ENCODE peak calls at places on chromosome 13, in six cellular contexts. Y is AG04450, I is progenitor cell of endocrine pancreas, Q is lower leg skin, G is fibroblast of pulmonary artery, F is kidney. R is an unnamed sample.

GRCh38 chr13:80195649-80196048 is 145.3 kb downstream of the SPRY2 start:
- DNase-seq in Y (no peak), I (no peak), Q (no peak), G (no peak), F (no peak), R (no peak)

GRCh38 chr13:48126944-48127814 is 32.3 kb upstream of the MED4 start:
- DNase-seq in Y (no peak), I (no peak), Q (no peak), G (peak; percentile 87), F (no peak), R (peak; percentile 66)

GRCh38 chr13:99280166-99280565 is 22.0 kb upstream of the GPR18 start:
- DNase-seq in Y (no peak), I (no peak), Q (no peak), G (peak; percentile 11), F (no peak), R (no peak)

GRCh38 chr13:79782541-79783216 is 301.7 kb downstream of the NDFIP2 start:
- DNase-seq in Y (peak; percentile 44), I (peak; percentile 42), Q (no peak), G (peak; percentile 87), F (peak; percentile 85), R (no peak)

GRCh38 chr13:49855930-49856329 is 63.4 kb upstream of the KPNA3 start:
- DNase-seq in Y (no peak), I (no peak), Q (no peak), G (no peak), F (no peak), R (no peak)

GRCh38 chr13:112170823-112171569 is 104.0 kb downstream of the SOX1 start:
- DNase-seq in Y (no peak), I (no peak), Q (no peak), G (no peak), F (no peak), R (no peak)

GRCh38 chr13:35630551-35631275 is 154.2 kb upstream of the MAB21L1 start:
- DNase-seq in Y (peak; percentile 16), I (no peak), Q (no peak), G (peak; percentile 67), F (no peak), R (peak; percentile 56)

GRCh38 chr13:49436890-49437289 is 7.0 kb downstream of the CAB39L start:
- DNase-seq in Y (no peak), I (no peak), Q (no peak), G (peak; percentile 70), F (no peak), R (no peak)

GRCh38 chr13:30303269-30303668 is 4.1 kb downstream of the KATNAL1 start:
- DNase-seq in Y (no peak), I (no peak), Q (no peak), G (no peak), F (no peak), R (no peak)

GRCh38 chr13:22235285-22235949 is 564.5 kb downstream of the FGF9 start:
- DNase-seq in Y (no peak), I (no peak), Q (no peak), G (no peak), F (no peak), R (no peak)

GRCh38 chr13:80040219-80040976 is 300.5 kb downstream of the SPRY2 start:
- DNase-seq in Y (peak; percentile 93), I (no peak), Q (no peak), G (peak; percentile 94), F (no peak), R (peak; percentile 86)

GRCh38 chr13:107376393-107377085 is 808.6 kb upstream of the ARGLU1 start:
- DNase-seq in Y (no peak), I (no peak), Q (no peak), G (no peak), F (no peak), R (no peak)

DNA sequence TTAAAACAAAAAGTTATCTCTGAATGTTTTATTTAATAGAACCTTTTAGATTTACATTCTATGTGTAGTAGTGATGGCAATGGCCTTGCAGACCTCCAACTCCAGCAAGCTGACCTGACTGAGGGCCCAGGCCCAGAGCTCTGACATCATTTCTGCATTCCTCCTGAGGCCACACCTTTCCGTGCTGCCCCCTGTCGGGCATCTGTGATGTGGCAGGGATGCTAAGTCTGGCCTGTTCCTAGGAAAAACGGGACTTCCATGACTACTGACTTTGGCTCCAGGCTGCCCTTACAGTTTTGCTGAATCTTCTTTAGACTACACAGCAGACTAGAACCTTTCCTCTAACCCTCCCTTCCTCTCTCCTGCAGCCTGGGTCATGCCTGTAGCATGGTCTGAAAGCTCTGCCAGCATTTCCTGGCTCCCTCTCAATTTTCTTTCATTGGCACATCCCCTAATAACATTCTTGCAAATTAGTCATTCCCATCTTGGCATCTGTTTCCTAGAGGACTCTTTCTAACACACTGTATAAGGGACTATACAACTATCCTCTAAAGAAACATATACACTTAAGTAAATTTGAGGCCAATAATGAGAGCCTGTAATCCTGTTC is 249.0 kb downstream of the GPC5 start:
- DNase-seq in Y (no peak), I (peak; percentile 10), Q (no peak), G (peak; percentile 7), F (peak; percentile 46), R (no peak)
- TF ChIP-seq CTCF in Y (peak; percentile 57), I (peak; percentile 58), Q (no peak), G (peak; percentile 40), F (no peak), R (peak; percentile 11)

DNA sequence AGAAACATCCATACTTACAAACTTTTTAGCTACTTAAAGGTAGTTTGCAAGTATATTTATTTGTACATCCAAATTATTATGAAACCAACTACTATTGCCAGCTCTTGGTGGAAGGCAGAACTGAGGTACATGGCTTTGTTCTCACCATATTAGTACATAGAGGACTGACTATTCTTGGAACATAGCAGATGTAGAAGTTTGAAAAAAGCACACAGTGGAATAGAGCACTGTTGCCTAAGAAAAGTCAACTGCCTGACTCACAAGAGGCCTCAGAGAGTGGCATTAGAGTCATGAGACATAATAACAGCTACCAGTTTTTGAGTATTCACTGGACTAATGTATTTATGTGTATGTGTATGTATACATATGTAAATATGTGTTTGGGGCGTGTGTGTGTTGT is 8.2 kb upstream of the PCDH20 start:
- DNase-seq in Y (no peak), I (no peak), Q (no peak), G (no peak), F (no peak), R (no peak)
- TF ChIP-seq CTCF in Y (no peak), I (no peak), Q (no peak), G (no peak), F (no peak), R (no peak)

GRCh38 chr13:40537146-40537895 is 129.1 kb downstream of the FOXO1 start:
- DNase-seq in Y (no peak), I (no peak), Q (no peak), G (no peak), F (no peak), R (no peak)

GRCh38 chr13:40535345-40535836 is 131.1 kb downstream of the FOXO1 start:
- DNase-seq in Y (no peak), I (no peak), Q (no peak), G (no peak), F (peak; percentile 76), R (no peak)

GRCh38 chr13:40533072-40533471 is 133.4 kb downstream of the FOXO1 start:
- DNase-seq in Y (no peak), I (no peak), Q (no peak), G (no peak), F (no peak), R (no peak)

GRCh38 chr13:40536443-40537113 is 129.9 kb downstream of the FOXO1 start:
- DNase-seq in Y (no peak), I (no peak), Q (no peak), G (no peak), F (no peak), R (no peak)

DNA sequence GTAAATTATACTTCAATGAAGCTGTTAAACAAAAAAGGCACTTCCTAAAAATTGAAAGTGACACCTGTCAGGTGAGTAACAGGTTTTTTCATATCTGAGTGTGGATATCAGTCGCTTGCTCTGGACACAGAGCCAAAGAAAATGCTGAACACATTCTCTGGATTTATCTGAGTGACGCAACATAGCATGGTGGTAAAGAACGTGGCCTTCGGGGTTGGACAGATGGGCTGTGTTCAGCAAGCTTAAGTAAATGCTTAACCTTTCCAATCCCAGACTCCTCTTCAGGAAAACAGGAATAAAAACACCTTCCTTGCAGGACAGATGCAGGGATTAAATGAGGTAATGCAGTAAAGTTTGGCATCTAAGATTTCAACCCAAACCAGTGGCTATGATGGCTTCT is 132.0 kb downstream of the FOXO1 start:
- DNase-seq in Y (no peak), I (no peak), Q (no peak), G (peak; percentile 26), F (no peak), R (no peak)
- TF ChIP-seq CTCF in Y (no peak), I (no peak), Q (no peak), G (no peak), F (no peak), R (no peak)

GRCh38 chr13:97240789-97241734 is 18.9 kb downstream of the MBNL2 start:
- DNase-seq in Y (no peak), I (no peak), Q (no peak), G (no peak), F (no peak), R (no peak)

GRCh38 chr13:97245011-97245410 is 22.9 kb downstream of the MBNL2 start:
- DNase-seq in Y (no peak), I (no peak), Q (no peak), G (no peak), F (no peak), R (no peak)

GRCh38 chr13:97241761-97242160 is 19.6 kb downstream of the MBNL2 start:
- DNase-seq in Y (no peak), I (no peak), Q (no peak), G (no peak), F (no peak), R (no peak)

GRCh38 chr13:97243915-97244820 is 22.0 kb downstream of the MBNL2 start:
- DNase-seq in Y (no peak), I (no peak), Q (no peak), G (no peak), F (no peak), R (no peak)

DNA sequence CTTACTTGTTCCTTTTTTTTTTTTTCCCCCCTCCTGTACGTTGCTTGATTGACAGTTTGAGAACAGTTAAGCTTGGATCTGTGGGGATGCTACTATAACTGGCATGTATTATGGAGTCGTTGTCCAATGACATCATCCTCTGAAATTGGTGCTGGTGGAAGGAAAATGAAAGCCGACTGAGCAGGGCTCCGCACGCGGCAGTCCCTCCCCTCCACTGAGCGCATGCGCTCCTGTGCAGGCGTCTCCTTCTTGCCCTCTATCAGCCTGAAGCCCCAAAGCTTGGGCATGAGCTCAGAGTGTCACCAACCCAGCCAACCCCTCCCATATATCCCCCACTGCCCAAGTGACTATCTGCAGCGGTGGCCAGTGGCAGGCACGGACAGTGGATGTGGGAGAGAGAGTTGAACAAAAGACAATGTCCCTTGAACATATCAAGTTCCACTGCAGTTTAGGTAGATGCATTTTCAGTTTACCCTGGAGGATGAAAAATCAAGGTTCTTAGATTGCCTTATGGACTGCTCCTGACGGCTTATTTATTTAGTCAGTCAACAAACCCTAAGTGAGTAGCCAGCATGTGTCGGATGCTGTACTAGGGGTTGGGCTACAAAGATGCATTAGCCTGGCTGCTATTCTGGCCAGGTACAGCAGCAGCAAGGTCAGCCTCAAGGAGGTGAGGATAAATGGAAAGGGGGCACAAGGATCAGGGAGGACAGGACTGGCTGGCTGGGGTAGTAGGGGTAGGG is 20.8 kb downstream of the MBNL2 start:
- DNase-seq in Y (no peak), I (no peak), Q (no peak), G (no peak), F (no peak), R (no peak)
- TF ChIP-seq CTCF in Y (no peak), I (no peak), Q (no peak), G (no peak), F (no peak), R (no peak)

GRCh38 chr13:41568990-41569387 is 111.6 kb downstream of the RGCC start:
- DNase-seq in Y (no peak), I (no peak), Q (no peak), G (peak; percentile 71), F (no peak), R (no peak)
- TF ChIP-seq CTCF in Y (peak; percentile 30), I (no peak), Q (no peak), G (no peak), F (no peak), R (no peak)

R was measured in HFF-Myc.